ENCODE peak calls at places on chromosome 6, in ten cellular contexts. One of them, this sample, is unnamed.

GRCh38 chr6:47069156-47069555 is 27.0 kb upstream of the ADGRF1 start:
- DNase-seq in OCI-LY7: no peak
- DNase-seq in dorsolateral prefrontal cortex: no peak
- DNase-seq in stomach: no peak
- DNase-seq in cardiac fibroblast: no peak
- DNase-seq in tibial artery: no peak
- DNase-seq in AG04450: no peak
- DNase-seq in fibroblast of pulmonary artery: no peak
- DNase-seq in adrenal gland: no peak
- DNase-seq in HFF-Myc: no peak
- DNase-seq in this sample: no peak

GRCh38 chr6:81950877-81951276 is 198.4 kb upstream of the TENT5A start:
- DNase-seq in stomach: no peak
- DNase-seq in cardiac fibroblast: no peak
- DNase-seq in dorsolateral prefrontal cortex: no peak
- DNase-seq in fibroblast of pulmonary artery: peak
- DNase-seq in OCI-LY7: no peak
- DNase-seq in tibial artery: no peak
- DNase-seq in adrenal gland: no peak
- DNase-seq in HFF-Myc: peak
- DNase-seq in AG04450: no peak
- DNase-seq in this sample: peak

GRCh38 chr6:139927236-139927635 is 552.8 kb upstream of the CITED2 start:
- DNase-seq in stomach: no peak
- DNase-seq in tibial artery: no peak
- DNase-seq in dorsolateral prefrontal cortex: no peak
- DNase-seq in adrenal gland: no peak
- DNase-seq in AG04450: peak
- DNase-seq in OCI-LY7: no peak
- DNase-seq in fibroblast of pulmonary artery: peak
- DNase-seq in cardiac fibroblast: peak
- DNase-seq in HFF-Myc: no peak
- DNase-seq in this sample: peak

GRCh38 chr6:4803343-4803744 is 27.1 kb downstream of the CDYL start:
- DNase-seq in fibroblast of pulmonary artery: no peak
- DNase-seq in HFF-Myc: no peak
- DNase-seq in stomach: no peak
- DNase-seq in tibial artery: no peak
- DNase-seq in dorsolateral prefrontal cortex: no peak
- DNase-seq in OCI-LY7: no peak
- DNase-seq in adrenal gland: peak
- DNase-seq in AG04450: no peak
- DNase-seq in cardiac fibroblast: no peak
- DNase-seq in this sample: no peak

GRCh38 chr6:47097092-47097945 is 55.2 kb upstream of the ADGRF1 start:
- DNase-seq in tibial artery: no peak
- DNase-seq in adrenal gland: peak
- DNase-seq in dorsolateral prefrontal cortex: peak
- DNase-seq in AG04450: peak
- DNase-seq in fibroblast of pulmonary artery: peak
- DNase-seq in HFF-Myc: peak
- DNase-seq in stomach: peak
- DNase-seq in cardiac fibroblast: peak
- DNase-seq in OCI-LY7: peak
- DNase-seq in this sample: peak

GRCh38 chr6:138001750-138002349 is 105.4 kb downstream of the PERP start:
- DNase-seq in cardiac fibroblast: peak
- DNase-seq in fibroblast of pulmonary artery: peak
- DNase-seq in dorsolateral prefrontal cortex: peak
- DNase-seq in stomach: peak
- DNase-seq in adrenal gland: peak
- DNase-seq in tibial artery: no peak
- DNase-seq in AG04450: peak
- DNase-seq in OCI-LY7: peak
- DNase-seq in HFF-Myc: peak
- DNase-seq in this sample: peak

GRCh38 chr6:31031095-31031494 is 20.8 kb downstream of the MUC22 start:
- DNase-seq in HFF-Myc: no peak
- DNase-seq in tibial artery: no peak
- DNase-seq in dorsolateral prefrontal cortex: no peak
- DNase-seq in OCI-LY7: no peak
- DNase-seq in stomach: no peak
- DNase-seq in adrenal gland: no peak
- DNase-seq in fibroblast of pulmonary artery: no peak
- DNase-seq in cardiac fibroblast: no peak
- DNase-seq in AG04450: no peak
- DNase-seq in this sample: no peak

GRCh38 chr6:92329416-92329815 is 1089.9 kb downstream of the EPHA7 start:
- DNase-seq in OCI-LY7: no peak
- DNase-seq in adrenal gland: no peak
- DNase-seq in stomach: no peak
- DNase-seq in tibial artery: no peak
- DNase-seq in cardiac fibroblast: no peak
- DNase-seq in dorsolateral prefrontal cortex: no peak
- DNase-seq in AG04450: peak
- DNase-seq in fibroblast of pulmonary artery: peak
- DNase-seq in HFF-Myc: no peak
- DNase-seq in this sample: no peak

GRCh38 chr6:53461041-53461656 is 83.8 kb downstream of the GCLC start:
- DNase-seq in tibial artery: no peak
- DNase-seq in fibroblast of pulmonary artery: no peak
- DNase-seq in cardiac fibroblast: no peak
- DNase-seq in dorsolateral prefrontal cortex: no peak
- DNase-seq in stomach: no peak
- DNase-seq in OCI-LY7: no peak
- DNase-seq in AG04450: no peak
- DNase-seq in adrenal gland: no peak
- DNase-seq in HFF-Myc: no peak
- DNase-seq in this sample: no peak

GRCh38 chr6:161273752-161274487 is at the start of gene AGPAT4:
- DNase-seq in OCI-LY7: peak
- DNase-seq in stomach: peak
- DNase-seq in cardiac fibroblast: peak
- DNase-seq in HFF-Myc: peak
- DNase-seq in fibroblast of pulmonary artery: peak
- DNase-seq in tibial artery: peak
- DNase-seq in adrenal gland: peak
- DNase-seq in AG04450: peak
- DNase-seq in dorsolateral prefrontal cortex: peak
- DNase-seq in this sample: peak

GRCh38 chr6:129500958-129501381 is 209.0 kb downstream of the ARHGAP18 start:
- DNase-seq in AG04450: no peak
- DNase-seq in fibroblast of pulmonary artery: peak
- DNase-seq in OCI-LY7: peak
- DNase-seq in cardiac fibroblast: no peak
- DNase-seq in HFF-Myc: no peak
- DNase-seq in tibial artery: no peak
- DNase-seq in dorsolateral prefrontal cortex: no peak
- DNase-seq in adrenal gland: no peak
- DNase-seq in stomach: no peak
- DNase-seq in this sample: no peak

GRCh38 chr6:111069722-111070406 is 17.4 kb upstream of the SLC16A10 start:
- DNase-seq in tibial artery: no peak
- DNase-seq in HFF-Myc: no peak
- DNase-seq in fibroblast of pulmonary artery: no peak
- DNase-seq in stomach: no peak
- DNase-seq in cardiac fibroblast: no peak
- DNase-seq in adrenal gland: no peak
- DNase-seq in dorsolateral prefrontal cortex: no peak
- DNase-seq in OCI-LY7: no peak
- DNase-seq in AG04450: no peak
- DNase-seq in this sample: no peak

GRCh38 chr6:56932891-56933473 is 21.9 kb upstream of the BEND6 start:
- DNase-seq in OCI-LY7: no peak
- DNase-seq in adrenal gland: no peak
- DNase-seq in AG04450: no peak
- DNase-seq in cardiac fibroblast: no peak
- DNase-seq in HFF-Myc: no peak
- DNase-seq in stomach: no peak
- DNase-seq in tibial artery: no peak
- DNase-seq in dorsolateral prefrontal cortex: no peak
- DNase-seq in fibroblast of pulmonary artery: no peak
- DNase-seq in this sample: no peak

GRCh38 chr6:39530201-39530759 is 194.9 kb downstream of the KIF6 start:
- DNase-seq in adrenal gland: peak
- DNase-seq in AG04450: no peak
- DNase-seq in dorsolateral prefrontal cortex: no peak
- DNase-seq in OCI-LY7: no peak
- DNase-seq in stomach: no peak
- DNase-seq in HFF-Myc: peak
- DNase-seq in fibroblast of pulmonary artery: peak
- DNase-seq in tibial artery: no peak
- DNase-seq in cardiac fibroblast: peak
- DNase-seq in this sample: peak
- H3K4me3 ChIP-seq in adrenal gland: peak
- H3K4me3 ChIP-seq in AG04450: no peak
- H3K4me3 ChIP-seq in dorsolateral prefrontal cortex: no peak
- H3K4me3 ChIP-seq in OCI-LY7: no peak
- H3K4me3 ChIP-seq in stomach: no peak
- H3K4me3 ChIP-seq in HFF-Myc: no peak
- H3K4me3 ChIP-seq in fibroblast of pulmonary artery: no peak
- H3K4me3 ChIP-seq in tibial artery: peak
- H3K4me3 ChIP-seq in cardiac fibroblast: no peak
- H3K4me3 ChIP-seq in this sample: no peak

DNA sequence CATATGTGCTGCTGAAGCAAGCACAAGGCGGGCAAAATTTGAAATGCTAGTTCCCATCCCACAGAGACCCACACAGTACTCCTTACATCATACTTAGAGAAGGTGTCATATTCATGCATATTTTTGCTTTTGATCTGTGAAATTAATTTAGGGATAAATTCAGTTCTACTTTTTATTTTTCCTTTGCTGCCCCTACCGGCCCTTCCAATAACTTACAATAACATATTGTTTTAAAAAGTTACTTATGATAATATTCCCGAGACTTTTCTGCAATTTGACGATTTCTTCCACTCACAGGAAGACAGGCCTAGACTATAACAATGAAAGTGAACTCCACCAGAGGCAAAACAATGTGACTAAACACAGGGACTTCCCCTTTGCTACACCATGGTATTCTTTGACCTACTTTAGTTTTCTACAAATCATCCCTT is 35.0 kb downstream of the SESN1 start:
- DNase-seq in fibroblast of pulmonary artery: peak
- DNase-seq in AG04450: no peak
- DNase-seq in stomach: no peak
- DNase-seq in OCI-LY7: peak
- DNase-seq in adrenal gland: no peak
- DNase-seq in HFF-Myc: no peak
- DNase-seq in cardiac fibroblast: peak
- DNase-seq in tibial artery: no peak
- DNase-seq in dorsolateral prefrontal cortex: no peak
- DNase-seq in this sample: peak
- TF ChIP-seq CTCF in fibroblast of pulmonary artery: no peak
- TF ChIP-seq CTCF in AG04450: no peak
- TF ChIP-seq CTCF in stomach: no peak
- TF ChIP-seq CTCF in OCI-LY7: peak
- TF ChIP-seq CTCF in adrenal gland: peak
- TF ChIP-seq CTCF in HFF-Myc: no peak
- TF ChIP-seq CTCF in cardiac fibroblast: peak
- TF ChIP-seq CTCF in tibial artery: peak
- TF ChIP-seq CTCF in dorsolateral prefrontal cortex: peak
- TF ChIP-seq CTCF in this sample: peak

GRCh38 chr6:84773133-84773430 is 8.7 kb upstream of the TBX18 start:
- DNase-seq in OCI-LY7: no peak
- DNase-seq in HFF-Myc: no peak
- DNase-seq in fibroblast of pulmonary artery: peak
- DNase-seq in stomach: no peak
- DNase-seq in cardiac fibroblast: no peak
- DNase-seq in adrenal gland: no peak
- DNase-seq in tibial artery: no peak
- DNase-seq in dorsolateral prefrontal cortex: no peak
- DNase-seq in AG04450: no peak
- DNase-seq in this sample: no peak
- H3K4me3 ChIP-seq in OCI-LY7: no peak
- H3K4me3 ChIP-seq in HFF-Myc: peak
- H3K4me3 ChIP-seq in fibroblast of pulmonary artery: peak
- H3K4me3 ChIP-seq in stomach: peak
- H3K4me3 ChIP-seq in cardiac fibroblast: peak
- H3K4me3 ChIP-seq in adrenal gland: peak
- H3K4me3 ChIP-seq in tibial artery: peak
- H3K4me3 ChIP-seq in dorsolateral prefrontal cortex: peak
- H3K4me3 ChIP-seq in AG04450: no peak
- H3K4me3 ChIP-seq in this sample: peak

GRCh38 chr6:74068945-74069570 is 373.1 kb downstream of the CD109 start:
- DNase-seq in cardiac fibroblast: peak
- DNase-seq in HFF-Myc: no peak
- DNase-seq in stomach: no peak
- DNase-seq in fibroblast of pulmonary artery: peak
- DNase-seq in AG04450: peak
- DNase-seq in dorsolateral prefrontal cortex: no peak
- DNase-seq in adrenal gland: no peak
- DNase-seq in tibial artery: no peak
- DNase-seq in OCI-LY7: no peak
- DNase-seq in this sample: peak

GRCh38 chr6:74070091-74070490 is 374.1 kb downstream of the CD109 start:
- DNase-seq in cardiac fibroblast: no peak
- DNase-seq in stomach: no peak
- DNase-seq in OCI-LY7: no peak
- DNase-seq in tibial artery: no peak
- DNase-seq in adrenal gland: no peak
- DNase-seq in HFF-Myc: no peak
- DNase-seq in AG04450: no peak
- DNase-seq in fibroblast of pulmonary artery: peak
- DNase-seq in dorsolateral prefrontal cortex: no peak
- DNase-seq in this sample: no peak

GRCh38 chr6:74066168-74066871 is 370.3 kb downstream of the CD109 start:
- DNase-seq in tibial artery: no peak
- DNase-seq in OCI-LY7: no peak
- DNase-seq in dorsolateral prefrontal cortex: no peak
- DNase-seq in stomach: no peak
- DNase-seq in adrenal gland: no peak
- DNase-seq in fibroblast of pulmonary artery: peak
- DNase-seq in AG04450: no peak
- DNase-seq in cardiac fibroblast: peak
- DNase-seq in HFF-Myc: no peak
- DNase-seq in this sample: peak

DNA sequence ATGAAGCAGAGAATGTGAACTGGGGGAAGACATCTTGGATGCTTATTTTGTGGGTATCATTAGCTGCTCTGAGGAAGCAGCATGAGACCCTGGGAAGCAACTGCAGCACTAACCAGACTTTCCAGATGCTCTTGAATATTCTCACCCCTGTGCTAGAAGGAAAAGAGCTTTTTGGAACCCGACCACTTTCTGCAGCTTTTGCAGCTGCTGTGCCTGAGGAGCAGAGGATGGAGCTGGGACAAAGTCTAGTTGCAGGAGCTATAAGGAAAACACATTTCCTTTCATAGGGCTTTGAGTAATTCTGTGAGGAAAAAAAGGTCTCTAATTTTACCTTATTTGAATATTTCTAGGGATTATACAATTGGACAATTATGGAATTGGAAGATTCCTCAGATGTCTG is 369.7 kb downstream of the CD109 start:
- DNase-seq in stomach: no peak
- DNase-seq in HFF-Myc: no peak
- DNase-seq in cardiac fibroblast: no peak
- DNase-seq in fibroblast of pulmonary artery: no peak
- DNase-seq in AG04450: no peak
- DNase-seq in OCI-LY7: no peak
- DNase-seq in adrenal gland: no peak
- DNase-seq in tibial artery: no peak
- DNase-seq in dorsolateral prefrontal cortex: no peak
- DNase-seq in this sample: no peak
- TF ChIP-seq CTCF in stomach: no peak
- TF ChIP-seq CTCF in HFF-Myc: no peak
- TF ChIP-seq CTCF in cardiac fibroblast: no peak
- TF ChIP-seq CTCF in fibroblast of pulmonary artery: no peak
- TF ChIP-seq CTCF in AG04450: no peak
- TF ChIP-seq CTCF in OCI-LY7: no peak
- TF ChIP-seq CTCF in adrenal gland: no peak
- TF ChIP-seq CTCF in tibial artery: no peak
- TF ChIP-seq CTCF in dorsolateral prefrontal cortex: no peak
- TF ChIP-seq CTCF in this sample: no peak

This sample was measured in astrocyte of the spinal cord.